ENCODE peak calls at places on chromosomes 11 and 22, in four cellular contexts. One of them, this sample, is unnamed.

GRCh38 chr22:24040946-24041345 is 29.8 kb downstream of the CABIN1 start:
- DNase-seq in HepG2: no peak
- DNase-seq in A549: no peak
- DNase-seq in K562: no peak
- DNase-seq in this sample: no peak

GRCh38 chr22:28904211-28904808 is 20.9 kb downstream of the ZNRF3 start:
- DNase-seq in A549: no peak
- DNase-seq in HepG2: no peak
- DNase-seq in K562: no peak
- DNase-seq in this sample: no peak

GRCh38 chr11:65932558-65932919 is 12.7 kb upstream of the TSGA10IP start:
- DNase-seq in K562: peak
- DNase-seq in HepG2: no peak
- DNase-seq in A549: peak
- DNase-seq in this sample: peak

GRCh38 chr11:45834298-45834756 is 12.9 kb upstream of the CRY2 start:
- DNase-seq in HepG2: no peak
- DNase-seq in A549: no peak
- DNase-seq in K562: no peak
- DNase-seq in this sample: no peak

GRCh38 chr11:113505541-113506375 is 30.6 kb upstream of the DRD2 start:
- DNase-seq in K562: no peak
- DNase-seq in A549: peak
- DNase-seq in HepG2: peak
- DNase-seq in this sample: no peak

GRCh38 chr11:125376856-125377255 is 119.2 kb downstream of the FEZ1 start:
- DNase-seq in HepG2: no peak
- DNase-seq in K562: no peak
- DNase-seq in A549: no peak
- DNase-seq in this sample: no peak

GRCh38 chr22:46057762-46058420 is 80.9 kb upstream of the WNT7B start:
- DNase-seq in HepG2: no peak
- DNase-seq in A549: no peak
- DNase-seq in K562: no peak
- DNase-seq in this sample: peak

GRCh38 chr22:28232231-28232630 is 313.2 kb upstream of the PITPNB start:
- DNase-seq in K562: no peak
- DNase-seq in A549: no peak
- DNase-seq in HepG2: no peak
- DNase-seq in this sample: no peak

GRCh38 chr11:96293583-96293982 is 49.4 kb downstream of the MAML2 start:
- DNase-seq in HepG2: no peak
- DNase-seq in K562: no peak
- DNase-seq in A549: no peak
- DNase-seq in this sample: no peak

GRCh38 chr22:50061824-50062355 is 3.8 kb upstream of the TTLL8 start:
- DNase-seq in HepG2: no peak
- DNase-seq in K562: no peak
- DNase-seq in A549: no peak
- DNase-seq in this sample: no peak

GRCh38 chr11:132556316-132556715 is 976.0 kb downstream of the OPCML start:
- DNase-seq in K562: no peak
- DNase-seq in A549: no peak
- DNase-seq in HepG2: no peak
- DNase-seq in this sample: no peak

GRCh38 chr11:108672113-108672512 is 7.2 kb downstream of the DDX10 start:
- DNase-seq in K562: no peak
- DNase-seq in HepG2: no peak
- DNase-seq in A549: no peak
- DNase-seq in this sample: no peak

GRCh38 chr11:64246874-64247728 is at the start of gene PPP1R14B:
- DNase-seq in K562: peak
- DNase-seq in HepG2: peak
- DNase-seq in A549: peak
- DNase-seq in this sample: peak

GRCh38 chr22:50083462-50084081 is 1.7 kb downstream of the MLC1 start:
- DNase-seq in A549: no peak
- DNase-seq in K562: no peak
- DNase-seq in HepG2: no peak
- DNase-seq in this sample: no peak

GRCh38 chr11:44899959-44900358 is 50.7 kb downstream of the TP53I11 start:
- DNase-seq in K562: peak
- DNase-seq in A549: peak
- DNase-seq in HepG2: peak
- DNase-seq in this sample: peak

GRCh38 chr22:20438678-20439492 is 1.3 kb upstream of the SCARF2 start:
- DNase-seq in HepG2: peak
- DNase-seq in K562: peak
- DNase-seq in A549: peak
- DNase-seq in this sample: peak

GRCh38 chr11:28858076-28858475 is 749.9 kb downstream of the METTL15 start:
- DNase-seq in HepG2: no peak
- DNase-seq in A549: no peak
- DNase-seq in K562: no peak
- DNase-seq in this sample: no peak

GRCh38 chr11:16924826-16925494 is 89.3 kb downstream of the PLEKHA7 start:
- DNase-seq in K562: no peak
- DNase-seq in A549: peak
- DNase-seq in HepG2: peak
- DNase-seq in this sample: peak

GRCh38 chr11:30107899-30108298 is 91.1 kb upstream of the KCNA4 start:
- DNase-seq in HepG2: no peak
- DNase-seq in K562: no peak
- DNase-seq in A549: peak
- DNase-seq in this sample: no peak

GRCh38 chr22:38069372-38070249 is 12.4 kb downstream of the PICK1 start:
- DNase-seq in A549: peak
- DNase-seq in K562: peak
- DNase-seq in HepG2: no peak
- DNase-seq in this sample: peak
- TF ChIP-seq HMGXB4 in A549: no peak
- TF ChIP-seq HMGXB4 in K562: no peak
- TF ChIP-seq HMGXB4 in HepG2: no peak
- TF ChIP-seq HMGXB4 in this sample: no peak

GRCh38 chr11:112310867-112311266 is 50.2 kb upstream of the PLET1 start:
- DNase-seq in A549: no peak
- DNase-seq in K562: no peak
- DNase-seq in HepG2: no peak
- DNase-seq in this sample: no peak
- TF ChIP-seq HMGXB4 in A549: no peak
- TF ChIP-seq HMGXB4 in K562: no peak
- TF ChIP-seq HMGXB4 in HepG2: no peak
- TF ChIP-seq HMGXB4 in this sample: no peak

DNA sequence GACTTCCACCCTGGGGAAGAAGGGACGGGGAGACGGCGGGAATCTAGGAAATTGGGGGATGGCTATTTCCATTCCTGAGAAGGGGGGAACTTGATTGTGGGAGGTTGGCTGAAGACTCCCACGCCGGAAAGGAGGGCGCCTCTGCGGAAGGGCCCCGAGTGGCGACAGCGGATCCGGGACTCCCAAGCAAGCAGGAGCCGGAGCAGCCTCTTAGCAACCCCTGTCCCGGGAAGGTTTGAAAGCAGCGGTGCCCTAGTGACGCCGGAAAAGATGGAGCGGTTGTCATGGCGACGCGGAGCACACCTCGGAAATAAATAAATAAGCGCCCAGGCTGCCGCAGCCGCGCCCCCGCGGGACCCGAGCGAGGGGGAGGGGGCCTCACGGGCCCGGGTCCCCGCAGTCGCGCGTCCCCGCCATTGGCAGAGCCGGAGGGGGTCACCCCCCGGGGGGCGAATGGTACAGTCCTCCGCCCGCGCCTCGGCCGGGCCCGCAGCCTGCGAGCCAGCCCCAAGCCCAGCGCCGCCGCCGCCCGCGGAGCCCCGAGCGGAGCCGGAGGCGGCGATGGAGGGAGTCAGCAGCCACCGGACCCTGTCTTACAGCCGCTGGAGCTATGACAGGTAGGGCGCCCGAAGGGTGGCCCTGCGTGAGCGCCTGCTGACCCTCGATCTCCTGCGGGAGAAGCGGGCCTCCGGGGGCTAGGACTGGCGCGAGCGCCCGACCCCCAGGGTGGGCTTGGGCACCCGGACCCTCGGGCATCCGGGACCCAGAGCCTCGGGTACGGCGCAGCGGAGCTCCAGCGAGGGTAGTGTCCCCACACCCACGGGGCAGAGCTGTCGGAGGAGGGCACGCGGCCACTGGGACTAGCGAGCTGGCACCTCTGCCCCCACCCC is 31.9 kb downstream of the EIF3F start:
- DNase-seq in K562: no peak
- DNase-seq in HepG2: peak
- DNase-seq in A549: peak
- DNase-seq in this sample: peak
- TF ChIP-seq HMGXB4 in K562: no peak
- TF ChIP-seq HMGXB4 in HepG2: no peak
- TF ChIP-seq HMGXB4 in A549: no peak
- TF ChIP-seq HMGXB4 in this sample: no peak

DNA sequence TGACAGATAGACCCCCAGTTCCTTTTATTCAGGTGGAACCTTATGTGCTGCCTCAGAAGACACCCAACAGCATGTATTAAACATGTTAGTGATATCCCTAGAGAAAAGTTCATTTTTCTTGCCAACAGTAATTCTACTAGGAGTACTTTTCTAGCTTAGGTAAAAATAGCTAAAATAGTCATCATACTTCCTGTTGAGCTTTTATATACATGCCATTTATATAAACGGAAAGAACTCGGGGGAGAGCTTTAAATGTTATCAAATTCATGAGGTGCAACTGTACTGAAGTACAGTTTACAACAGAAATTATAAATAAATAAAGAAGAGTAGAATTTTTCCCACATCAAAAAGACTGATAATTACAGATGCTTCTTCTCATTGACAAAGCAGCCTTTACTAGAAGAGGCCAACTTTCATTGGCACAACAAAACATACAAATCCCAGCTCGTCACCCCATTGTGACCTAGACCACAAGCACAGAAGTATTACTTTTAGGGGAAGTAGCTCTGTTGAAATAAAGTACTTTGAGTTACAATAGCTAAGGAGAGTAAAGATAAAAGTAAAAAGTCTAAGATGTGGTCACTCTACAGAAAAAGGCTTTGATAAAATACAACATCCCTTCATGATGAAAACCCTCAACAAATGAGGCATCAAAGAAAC is 59.1 kb upstream of the POU2AF2 start:
- DNase-seq in K562: no peak
- DNase-seq in HepG2: no peak
- DNase-seq in A549: no peak
- DNase-seq in this sample: no peak
- TF ChIP-seq HMGXB4 in K562: no peak
- TF ChIP-seq HMGXB4 in HepG2: no peak
- TF ChIP-seq HMGXB4 in A549: no peak
- TF ChIP-seq HMGXB4 in this sample: no peak

GRCh38 chr22:44689915-44690524 is 12.0 kb upstream of the PRR5 start:
- DNase-seq in A549: no peak
- DNase-seq in K562: no peak
- DNase-seq in HepG2: no peak
- DNase-seq in this sample: no peak
- TF ChIP-seq HMGXB4 in A549: no peak
- TF ChIP-seq HMGXB4 in K562: no peak
- TF ChIP-seq HMGXB4 in HepG2: no peak
- TF ChIP-seq HMGXB4 in this sample: no peak